ENCODE peak calls at places on chromosomes 4 and X, in ten cellular contexts. A, N, E, Z, U, P, G, W, X and M are unnamed samples.

GRCh38 chr4:56630876-56631666 is 50.0 kb downstream of the HOPX start:
- DNase-seq in A (no peak), N (no peak), E (no peak), Z (no peak), U (no peak), P (no peak), G (no peak), W (no peak), X (no peak), M (peak; percentile 57)

GRCh38 chr4:35525192-35525978 is 718.9 kb downstream of the ARAP2 start:
- DNase-seq in A (no peak), N (no peak), E (no peak), Z (peak; percentile 68), U (peak; percentile 2), P (no peak), G (no peak), W (no peak), X (no peak), M (no peak)

GRCh38 chr4:155403886-155404285 is 27.1 kb upstream of the MAP9 start:
- DNase-seq in A (no peak), N (peak; percentile 64), E (peak; percentile 53), Z (peak; percentile 56), U (peak; percentile 71), P (peak; percentile 47), G (peak; percentile 36), W (no peak), X (peak; percentile 92), M (peak; percentile 60)

GRCh38 chrX:1591863-1592127 is 391 bp downstream of the AKAP17A start:
- DNase-seq in A (no peak), N (no peak), E (no peak), Z (no peak), U (no peak), P (no peak), G (no peak), W (no peak), X (no peak), M (peak; percentile 59)

GRCh38 chrX:136555694-136556093 is 23.7 kb downstream of the VGLL1 start:
- DNase-seq in A (no peak), N (no peak), E (no peak), Z (no peak), U (no peak), P (no peak), G (no peak), W (no peak), X (no peak), M (no peak)

GRCh38 chrX:112356031-112356430 is 273.5 kb upstream of the TRPC5 start:
- DNase-seq in A (no peak), N (no peak), E (no peak), Z (no peak), U (no peak), P (no peak), G (no peak), W (no peak), X (no peak), M (no peak)

GRCh38 chr4:73527196-73527595 is 45.7 kb downstream of the AFM start:
- DNase-seq in A (no peak), N (peak; percentile 27), E (no peak), Z (no peak), U (no peak), P (no peak), G (no peak), W (no peak), X (peak; percentile 38), M (no peak)

GRCh38 chr4:122827258-122827887 is 742 bp downstream of the FGF2 start:
- DNase-seq in A (peak; percentile 1), N (peak; percentile 87), E (peak; percentile 92), Z (peak; percentile 45), U (peak; percentile 33), P (peak; percentile 30), G (no peak), W (peak; percentile 10), X (peak; percentile 52), M (peak; percentile 65)

GRCh38 chr4:152565338-152565737 is 29.4 kb upstream of the FBXW7 start:
- DNase-seq in A (no peak), N (no peak), E (no peak), Z (no peak), U (no peak), P (peak; percentile 24), G (no peak), W (no peak), X (no peak), M (no peak)

GRCh38 chr4:84258905-84259830 is 239.9 kb downstream of the NKX6-1 start:
- DNase-seq in A (peak; percentile 29), N (peak; percentile 51), E (no peak), Z (peak; percentile 80), U (peak; percentile 32), P (peak; percentile 50), G (peak; percentile 13), W (no peak), X (peak; percentile 70), M (peak; percentile 59)

GRCh38 chr4:168480991-168481588 is 798 bp upstream of the DDX60L start:
- DNase-seq in A (peak; percentile 4), N (peak; percentile 55), E (peak; percentile 10), Z (no peak), U (peak; percentile 82), P (peak; percentile 32), G (peak; percentile 70), W (peak; percentile 28), X (peak; percentile 84), M (peak; percentile 86)

GRCh38 chr4:94801016-94801415 is 43.3 kb downstream of the BMPR1B start:
- DNase-seq in A (no peak), N (no peak), E (no peak), Z (no peak), U (no peak), P (no peak), G (no peak), W (no peak), X (no peak), M (no peak)

GRCh38 chr4:187944179-187944578 is 51.4 kb upstream of the ZFP42 start:
- DNase-seq in A (no peak), N (no peak), E (no peak), Z (no peak), U (no peak), P (no peak), G (no peak), W (no peak), X (no peak), M (no peak)

GRCh38 chrX:15404712-15405111 is 20.5 kb upstream of the VEGFD start:
- DNase-seq in A (no peak), N (no peak), E (peak; percentile 43), Z (no peak), U (no peak), P (peak; percentile 3), G (no peak), W (no peak), X (no peak), M (peak; percentile 53)

GRCh38 chrX:97597954-97598353 is 714.2 kb downstream of the RPA4 start:
- DNase-seq in A (no peak), N (no peak), E (no peak), Z (peak; percentile 40), U (no peak), P (no peak), G (no peak), W (no peak), X (no peak), M (no peak)

GRCh38 chrX:116277391-116277790 is 106.8 kb downstream of the AGTR2 start:
- DNase-seq in A (no peak), N (no peak), E (no peak), Z (no peak), U (no peak), P (no peak), G (no peak), W (no peak), X (no peak), M (no peak)

GRCh38 chr4:123284166-123284565 is 112.4 kb upstream of the SPRY1 start:
- DNase-seq in A (no peak), N (no peak), E (peak; percentile 9), Z (no peak), U (no peak), P (no peak), G (no peak), W (no peak), X (no peak), M (no peak)

GRCh38 chr4:81650871-81651270 is 179.2 kb upstream of the RASGEF1B start:
- DNase-seq in A (no peak), N (no peak), E (no peak), Z (peak; percentile 36), U (no peak), P (peak; percentile 71), G (no peak), W (no peak), X (no peak), M (no peak)
- H3K9me2 ChIP-seq in A (no peaks in the 10 kb centered on the region), N (no peaks in the 10 kb centered on the region), E (no peaks in the 10 kb centered on the region), Z (no peaks in the 10 kb centered on the region), U (no peaks in the 10 kb centered on the region), P (no peaks in the 10 kb centered on the region), G (no peaks in the 10 kb centered on the region), W (no peaks in the 10 kb centered on the region), X (no peaks in the 10 kb centered on the region), M (no peaks in the 10 kb centered on the region)

DNA sequence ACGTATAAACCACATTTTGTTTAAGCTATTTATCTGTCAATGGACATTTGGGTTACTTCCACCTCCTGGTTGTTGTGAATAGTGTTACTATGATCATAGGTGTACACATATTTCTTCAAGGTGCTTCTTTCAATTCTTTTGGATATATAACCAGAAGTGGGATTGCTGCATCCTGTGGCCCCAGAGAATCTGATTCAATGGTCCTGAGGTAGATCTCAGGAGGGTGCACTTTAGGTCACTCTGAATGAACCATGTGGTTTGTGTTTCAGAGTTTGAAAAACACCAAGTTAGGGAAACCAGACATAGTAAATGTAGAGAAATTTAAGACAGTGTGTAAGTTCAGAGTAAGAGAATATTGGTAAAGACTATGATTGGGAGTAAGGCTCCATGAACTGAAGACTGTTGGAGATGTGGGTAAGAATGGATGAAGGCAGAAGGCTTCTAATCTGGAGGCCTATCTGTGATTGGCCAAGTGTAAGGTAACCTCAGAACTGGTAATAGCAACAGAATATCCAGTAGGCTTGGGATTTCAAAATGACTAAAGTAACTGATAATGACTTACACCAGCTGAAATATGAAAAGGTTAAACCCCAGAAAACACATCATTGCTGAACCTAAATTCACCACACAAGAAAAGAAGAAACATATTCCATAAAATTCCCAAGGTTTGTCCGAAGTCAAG is 236.9 kb downstream of the CAMK2D start:
- DNase-seq in A (no peak), N (no peak), E (no peak), Z (no peak), U (no peak), P (no peak), G (no peak), W (no peak), X (no peak), M (no peak)
- H3K9me2 ChIP-seq in A (no peaks in the 10 kb centered on the region), N (no peaks in the 10 kb centered on the region), E (no peaks in the 10 kb centered on the region), Z (no peaks in the 10 kb centered on the region), U (no peaks in the 10 kb centered on the region), P (no peaks in the 10 kb centered on the region), G (no peaks in the 10 kb centered on the region), W (no peaks in the 10 kb centered on the region), X (no peaks in the 10 kb centered on the region), M (no peaks in the 10 kb centered on the region)

GRCh38 chr4:145530662-145531061 is 49.0 kb downstream of the SMAD1 start:
- DNase-seq in A (peak; percentile 29), N (no peak), E (no peak), Z (no peak), U (peak; percentile 72), P (no peak), G (no peak), W (no peak), X (no peak), M (no peak)
- H3K9me2 ChIP-seq in A (no peaks in the 10 kb centered on the region), N (no peaks in the 10 kb centered on the region), E (no peaks in the 10 kb centered on the region), Z (no peaks in the 10 kb centered on the region), U (no peaks in the 10 kb centered on the region), P (no peaks in the 10 kb centered on the region), G (no peaks in the 10 kb centered on the region), W (no peaks in the 10 kb centered on the region), X (no peaks in the 10 kb centered on the region), M (no peaks in the 10 kb centered on the region)

DNA sequence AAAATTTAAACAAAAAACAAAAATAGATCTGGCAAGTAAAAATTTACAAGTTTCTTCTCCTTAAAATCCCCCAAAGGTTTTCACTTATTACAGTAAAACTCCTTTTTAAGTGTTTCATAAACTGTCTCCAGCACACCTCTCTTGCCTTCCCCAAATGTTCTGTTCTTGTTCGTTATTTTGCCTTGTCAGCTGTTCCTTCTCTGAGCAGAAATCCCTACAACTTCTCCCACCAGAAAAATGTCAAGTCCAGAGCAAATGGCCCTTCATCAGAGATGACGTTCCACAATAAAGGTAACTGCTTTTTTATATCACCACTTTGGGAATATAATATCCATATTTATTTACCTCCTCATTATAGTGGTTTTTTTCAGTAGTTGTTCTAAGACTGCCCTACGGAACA is 432.1 kb downstream of the ADAM29 start:
- DNase-seq in A (no peak), N (no peak), E (no peak), Z (no peak), U (no peak), P (no peak), G (no peak), W (no peak), X (no peak), M (no peak)
- H3K9me2 ChIP-seq in A (no peaks in the 10 kb centered on the region), N (no peaks in the 10 kb centered on the region), E (no peaks in the 10 kb centered on the region), Z (no peaks in the 10 kb centered on the region), U (no peaks in the 10 kb centered on the region), P (no peaks in the 10 kb centered on the region), G (no peaks in the 10 kb centered on the region), W (no peaks in the 10 kb centered on the region), X (no peaks in the 10 kb centered on the region), M (no peaks in the 10 kb centered on the region)